ENCODE peak calls at places on chromosomes 5 and 9, in four cellular contexts. L is AML-193, A is NCI-H524, E is HAP-1. G is an unnamed sample.

GRCh38 chr9:121278535-121279169 is 10.7 kb downstream of the GSN start:
- DNase-seq in L (peak; percentile 77), A (peak; percentile 34), E (peak; percentile 73), G (peak; percentile 83)

GRCh38 chr5:168117469-168117868 is 174.0 kb upstream of the WWC1 start:
- DNase-seq in L (no peak), A (no peak), E (no peak), G (no peak)

GRCh38 chr9:111599092-111599947 is at the start of gene PTGR1:
- DNase-seq in L (peak; percentile 12), A (peak; percentile 65), E (peak; percentile 88), G (peak; percentile 85)

GRCh38 chr9:115134941-115135340 is 17.0 kb upstream of the TNC start:
- DNase-seq in L (no peak), A (no peak), E (no peak), G (no peak)

GRCh38 chr5:169160405-169160901 is 140.5 kb downstream of the SLIT3 start:
- DNase-seq in L (no peak), A (no peak), E (no peak), G (no peak)

GRCh38 chr9:133945977-133946753 is 46.0 kb downstream of the VAV2 start:
- DNase-seq in L (no peak), A (no peak), E (no peak), G (no peak)

GRCh38 chr9:4741365-4742031 is 496 bp upstream of the AK3 start:
- DNase-seq in L (no peak), A (no peak), E (peak; percentile 69), G (peak; percentile 80)

GRCh38 chr5:111461261-111461671 is 51.1 kb downstream of the STARD4 start:
- DNase-seq in L (no peak), A (peak; percentile 22), E (peak; percentile 35), G (no peak)

GRCh38 chr5:170632985-170633234 is 129.1 kb downstream of the KCNIP1 start:
- DNase-seq in L (no peak), A (no peak), E (peak; percentile 84), G (peak; percentile 49)

GRCh38 chr9:87243602-87244001 is 254.1 kb upstream of the DAPK1 start:
- DNase-seq in L (no peak), A (no peak), E (no peak), G (no peak)

GRCh38 chr9:14372437-14373318 is 58.7 kb upstream of the NFIB start:
- DNase-seq in L (no peak), A (peak; percentile 20), E (peak; percentile 63), G (no peak)

GRCh38 chr5:113902917-113903681 is 389.6 kb downstream of the YTHDC2 start:
- DNase-seq in L (no peak), A (no peak), E (no peak), G (no peak)

GRCh38 chr5:150503977-150504620 is 3.8 kb upstream of the NDST1 start:
- DNase-seq in L (no peak), A (peak; percentile 82), E (no peak), G (peak; percentile 84)

GRCh38 chr9:109986423-109987055 is 206.5 kb downstream of the PALM2AKAP2 start:
- DNase-seq in L (no peak), A (no peak), E (no peak), G (no peak)

GRCh38 chr5:174145821-174146220 is 100.3 kb downstream of the NSG2 start:
- DNase-seq in L (no peak), A (no peak), E (no peak), G (no peak)

GRCh38 chr5:136132087-136132486 is 558 bp upstream of the SMAD5 start:
- DNase-seq in L (no peak), A (no peak), E (peak; percentile 16), G (peak; percentile 37)

GRCh38 chr5:38426493-38426892 is 130.0 kb downstream of the LIFR start:
- DNase-seq in L (no peak), A (no peak), E (no peak), G (no peak)

GRCh38 chr5:87754009-87754757 is 341.5 kb upstream of the CCNH start:
- DNase-seq in L (no peak), A (no peak), E (peak; percentile 67), G (no peak)

GRCh38 chr9:128323786-128324185 is 1.1 kb downstream of the COQ4 start:
- DNase-seq in L (no peak), A (no peak), E (no peak), G (no peak)

GRCh38 chr9:18688581-18688980 is 214.6 kb downstream of the ADAMTSL1 start:
- DNase-seq in L (no peak), A (no peak), E (no peak), G (no peak)